ENCODE peak calls at places on chromosomes 11 and 22, in seven cellular contexts. R is fibroblast of villous mesenchyme, P is dorsolateral prefrontal cortex, B is endodermal cell, J is ovary, X is adrenal gland, F is foreskin fibroblast. T is an unnamed sample.

GRCh38 chr11:65366340-65366773 is 11.8 kb downstream of the TIGD3 start:
- DNase-seq in R (peak), P (peak), B (peak), J (no peak), X (peak), F (peak), T (no peak)

GRCh38 chr11:21969841-21970240 is 223.0 kb upstream of the ANO5 start:
- DNase-seq in R (no peak), P (no peak), B (no peak), J (no peak), X (no peak), F (no peak), T (no peak)

GRCh38 chr22:18990355-18991137 is 54.5 kb upstream of the PRODH start:
- DNase-seq in R (no peak), P (no peak), B (no peak), J (no peak), X (no peak), F (no peak), T (no peak)

GRCh38 chr11:7896026-7896785 is 34.9 kb downstream of the OR10A6 start:
- DNase-seq in R (no peak), P (no peak), B (no peak), J (peak), X (peak), F (peak), T (no peak)

GRCh38 chr11:61577383-61578118 is 3.3 kb downstream of the SYT7 start:
- DNase-seq in R (no peak), P (no peak), B (peak), J (no peak), X (no peak), F (peak), T (no peak)

GRCh38 chr11:121482231-121483129 is 29.7 kb upstream of the SORL1-AS1 start:
- DNase-seq in R (no peak), P (no peak), B (peak), J (no peak), X (no peak), F (no peak), T (peak)

GRCh38 chr22:44271010-44271500 is 41.7 kb downstream of the SHISAL1 start:
- DNase-seq in R (no peak), P (no peak), B (peak), J (no peak), X (no peak), F (no peak), T (no peak)

GRCh38 chr22:32777997-32778396 is 23.5 kb upstream of the TIMP3 start:
- DNase-seq in R (no peak), P (no peak), B (no peak), J (no peak), X (no peak), F (no peak), T (no peak)

GRCh38 chr22:26658671-26659478 is 1.5 kb downstream of the MIAT start:
- DNase-seq in R (peak), P (peak), B (peak), J (no peak), X (peak), F (peak), T (peak)

GRCh38 chr11:69938206-69938605 is 119.0 kb upstream of the FGF3 start:
- DNase-seq in R (no peak), P (no peak), B (peak), J (peak), X (no peak), F (no peak), T (no peak)

DNA sequence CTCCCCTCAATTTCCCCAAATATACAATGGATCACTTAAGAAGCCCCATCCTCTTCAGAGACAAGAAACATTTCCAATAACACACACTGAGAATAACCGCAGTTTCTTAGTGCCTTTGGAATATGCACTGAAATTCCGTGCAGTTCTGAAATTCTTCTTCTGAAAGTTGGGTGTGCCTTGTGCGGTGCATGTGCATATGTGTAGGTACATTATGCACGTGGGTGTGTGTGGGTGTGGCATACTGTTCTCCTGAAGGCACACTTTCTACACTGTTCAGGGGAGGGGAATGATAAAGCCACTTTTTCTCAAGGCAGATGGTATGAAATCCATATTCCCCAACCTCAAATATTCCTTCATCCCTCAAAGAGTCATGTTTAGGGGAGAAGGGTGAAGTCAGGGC is 1.7 kb downstream of the EXPH5 start:
- DNase-seq in R (no peak), P (no peak), B (no peak), J (no peak), X (no peak), F (no peak), T (no peak)
- H3K4me3 ChIP-seq in R (no peak), P (no peak), B (peak), J (no peak), X (no peak), F (no peak), T (no peak)

GRCh38 chr22:41446057-41446501 is 522 bp downstream of the TOB2 start:
- DNase-seq in R (peak), P (no peak), B (peak), J (peak), X (peak), F (peak), T (no peak)

GRCh38 chr22:41446639-41447434 is at the start of gene TOB2:
- DNase-seq in R (peak), P (peak), B (peak), J (peak), X (peak), F (peak), T (peak)

GRCh38 chr22:41448189-41448808 is 1.7 kb upstream of the TOB2 start:
- DNase-seq in R (peak), P (peak), B (peak), J (peak), X (peak), F (peak), T (peak)

GRCh38 chr22:41447435-41448188 is 1.0 kb upstream of the TOB2 start:
- DNase-seq in R (peak), P (peak), B (peak), J (peak), X (peak), F (peak), T (peak)

DNA sequence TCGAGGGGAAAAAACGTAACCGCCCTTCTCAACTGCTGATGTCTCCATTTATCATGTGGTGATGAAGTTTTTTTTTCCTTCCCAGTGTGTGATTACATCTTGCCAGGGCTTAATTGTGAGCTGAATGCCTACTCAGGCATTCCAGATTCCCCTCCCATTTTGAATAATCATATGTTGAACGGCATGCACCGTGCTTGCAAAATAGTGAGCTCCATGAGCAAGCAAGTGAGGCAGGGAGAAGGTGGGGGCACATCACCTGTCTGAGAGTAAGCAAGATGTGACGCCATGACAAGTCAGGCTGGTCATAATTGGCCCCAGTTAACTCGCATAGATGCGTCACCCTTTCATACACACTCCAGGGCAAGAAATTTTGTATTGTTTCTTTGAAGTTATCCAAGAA is 2.7 kb upstream of the TOB2 start:
- DNase-seq in R (no peak), P (no peak), B (no peak), J (peak), X (no peak), F (no peak), T (no peak)
- H3K4me3 ChIP-seq in R (no peak), P (peak), B (no peak), J (no peak), X (no peak), F (no peak), T (no peak)

GRCh38 chr11:116840746-116841296 is 3.4 kb upstream of the APOA1 start:
- DNase-seq in R (no peak), P (no peak), B (no peak), J (no peak), X (no peak), F (no peak), T (no peak)

GRCh38 chr11:116842117-116842516 is 4.7 kb upstream of the APOA1 start:
- DNase-seq in R (no peak), P (no peak), B (no peak), J (no peak), X (no peak), F (no peak), T (no peak)

GRCh38 chr11:116838321-116839084 is 1.1 kb upstream of the APOA1 start:
- DNase-seq in R (no peak), P (no peak), B (no peak), J (no peak), X (no peak), F (no peak), T (no peak)

GRCh38 chr11:116842909-116843308 is 5.5 kb upstream of the APOA1 start:
- DNase-seq in R (no peak), P (no peak), B (no peak), J (peak), X (no peak), F (no peak), T (no peak)

DNA sequence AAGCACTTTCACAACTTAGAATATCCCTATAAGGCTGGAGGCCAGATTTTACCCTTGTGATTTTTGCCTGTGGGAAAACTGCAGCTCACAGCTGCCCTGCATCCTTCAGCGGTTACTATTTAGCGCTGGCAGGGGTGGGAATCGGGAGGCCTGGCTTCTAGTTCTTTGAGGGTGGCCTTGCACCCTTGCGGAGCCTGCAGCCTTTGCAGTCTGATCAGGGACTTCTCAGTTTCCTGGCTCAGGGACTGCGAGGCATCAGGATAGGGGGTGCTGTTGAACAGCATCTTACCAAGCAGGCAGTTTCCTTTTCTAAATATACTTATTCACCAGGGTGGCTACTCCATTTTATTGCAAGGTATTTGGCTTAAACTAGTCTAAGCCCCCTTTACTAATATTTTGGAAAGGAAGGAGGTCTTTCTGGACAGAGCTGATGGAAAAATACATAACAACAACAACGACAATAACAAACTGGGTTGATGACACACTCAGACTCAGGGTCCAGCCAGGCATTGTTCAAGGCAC is 2.9 kb upstream of the APOA1 start:
- DNase-seq in R (peak), P (peak), B (peak), J (no peak), X (no peak), F (peak), T (no peak)
- H3K4me3 ChIP-seq in R (no peak), P (no peak), B (no peak), J (no peak), X (no peak), F (no peak), T (no peak)

DNA sequence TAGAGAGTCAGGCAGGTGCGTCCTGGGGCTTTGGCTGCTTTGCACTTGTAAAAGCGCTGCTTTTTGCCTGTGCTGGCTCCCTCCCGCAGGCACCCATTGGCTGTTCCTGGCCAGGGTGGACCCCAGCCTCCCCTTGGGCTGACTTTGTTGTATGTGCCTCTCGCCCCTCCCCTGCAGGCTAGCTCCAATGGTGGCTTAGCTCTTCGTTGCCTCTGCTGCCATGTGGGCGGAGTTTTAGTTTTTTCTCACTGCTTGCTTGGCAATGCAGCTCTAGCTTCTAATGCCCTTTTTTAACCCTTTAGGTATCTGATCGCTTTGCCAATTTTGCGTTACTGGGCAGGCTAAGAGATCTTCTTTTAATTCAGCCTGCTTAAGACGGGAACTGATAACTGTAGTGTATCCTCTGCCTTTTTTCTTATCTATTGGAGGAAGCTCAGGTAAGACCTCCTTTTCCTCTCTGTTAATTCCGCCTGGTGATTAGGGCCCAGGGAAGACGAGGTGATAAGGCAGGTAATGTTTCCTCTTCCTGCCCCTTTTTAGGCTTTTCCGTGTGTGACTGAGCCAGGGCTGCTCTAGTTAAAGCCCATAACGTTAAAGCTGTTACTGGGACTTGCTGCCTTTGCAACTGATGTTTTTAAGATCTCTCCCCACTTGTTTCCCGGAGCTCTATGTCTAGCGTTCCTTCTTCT is 11.8 kb upstream of the GLYATL1 start:
- DNase-seq in R (no peak), P (no peak), B (peak), J (no peak), X (no peak), F (peak), T (no peak)
- H3K4me3 ChIP-seq in R (no peak), P (no peak), B (peak), J (no peak), X (no peak), F (no peak), T (peak)

GRCh38 chr11:1082728-1083620 is 8.3 kb downstream of the MUC2 start:
- DNase-seq in R (no peak), P (no peak), B (peak), J (peak), X (peak), F (no peak), T (no peak)

GRCh38 chr11:1083621-1084551 is 9.2 kb downstream of the MUC2 start:
- DNase-seq in R (no peak), P (no peak), B (no peak), J (peak), X (peak), F (no peak), T (no peak)

GRCh38 chr11:1084561-1085439 is 10.1 kb downstream of the MUC2 start:
- DNase-seq in R (no peak), P (no peak), B (no peak), J (peak), X (peak), F (no peak), T (no peak)

GRCh38 chr11:1082346-1082727 is 7.7 kb downstream of the MUC2 start:
- DNase-seq in R (no peak), P (no peak), B (peak), J (peak), X (no peak), F (no peak), T (no peak)

DNA sequence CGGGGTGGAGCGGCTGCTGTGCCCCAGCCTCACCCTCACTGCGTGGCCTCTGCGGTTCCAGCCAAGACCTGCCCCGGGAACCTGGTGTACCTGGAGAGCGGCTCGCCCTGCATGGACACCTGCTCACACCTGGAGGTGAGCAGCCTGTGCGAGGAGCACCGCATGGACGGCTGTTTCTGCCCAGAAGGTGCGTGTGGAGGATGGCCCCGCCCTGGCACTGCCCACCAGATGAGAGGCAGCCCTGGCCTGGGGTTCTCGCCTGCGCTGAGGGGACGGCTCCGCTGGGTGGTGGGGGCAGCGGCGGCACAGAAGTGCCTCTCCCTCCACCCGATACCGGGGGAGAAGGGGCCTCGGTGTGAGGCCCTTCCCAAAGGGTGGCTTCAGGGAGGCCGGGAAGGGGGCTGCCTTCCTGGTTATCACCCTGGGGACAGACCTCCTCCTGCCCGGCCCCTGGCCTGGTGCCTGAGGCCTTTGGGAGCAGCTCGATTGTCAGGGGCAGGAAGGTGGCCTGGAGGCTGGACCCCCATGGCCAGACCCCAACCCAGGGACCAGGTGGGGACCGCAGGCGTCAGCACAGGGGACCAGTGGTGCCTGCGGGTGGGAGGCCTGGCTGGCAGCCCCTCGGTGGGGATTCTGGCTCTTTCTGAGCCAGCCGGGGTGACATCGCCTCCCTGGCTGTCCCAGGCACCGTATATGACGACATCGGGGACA is 7.1 kb downstream of the MUC2 start:
- DNase-seq in R (no peak), P (no peak), B (peak), J (no peak), X (peak), F (no peak), T (no peak)
- H3K4me3 ChIP-seq in R (no peak), P (no peak), B (no peak), J (no peak), X (no peak), F (no peak), T (no peak)

DNA sequence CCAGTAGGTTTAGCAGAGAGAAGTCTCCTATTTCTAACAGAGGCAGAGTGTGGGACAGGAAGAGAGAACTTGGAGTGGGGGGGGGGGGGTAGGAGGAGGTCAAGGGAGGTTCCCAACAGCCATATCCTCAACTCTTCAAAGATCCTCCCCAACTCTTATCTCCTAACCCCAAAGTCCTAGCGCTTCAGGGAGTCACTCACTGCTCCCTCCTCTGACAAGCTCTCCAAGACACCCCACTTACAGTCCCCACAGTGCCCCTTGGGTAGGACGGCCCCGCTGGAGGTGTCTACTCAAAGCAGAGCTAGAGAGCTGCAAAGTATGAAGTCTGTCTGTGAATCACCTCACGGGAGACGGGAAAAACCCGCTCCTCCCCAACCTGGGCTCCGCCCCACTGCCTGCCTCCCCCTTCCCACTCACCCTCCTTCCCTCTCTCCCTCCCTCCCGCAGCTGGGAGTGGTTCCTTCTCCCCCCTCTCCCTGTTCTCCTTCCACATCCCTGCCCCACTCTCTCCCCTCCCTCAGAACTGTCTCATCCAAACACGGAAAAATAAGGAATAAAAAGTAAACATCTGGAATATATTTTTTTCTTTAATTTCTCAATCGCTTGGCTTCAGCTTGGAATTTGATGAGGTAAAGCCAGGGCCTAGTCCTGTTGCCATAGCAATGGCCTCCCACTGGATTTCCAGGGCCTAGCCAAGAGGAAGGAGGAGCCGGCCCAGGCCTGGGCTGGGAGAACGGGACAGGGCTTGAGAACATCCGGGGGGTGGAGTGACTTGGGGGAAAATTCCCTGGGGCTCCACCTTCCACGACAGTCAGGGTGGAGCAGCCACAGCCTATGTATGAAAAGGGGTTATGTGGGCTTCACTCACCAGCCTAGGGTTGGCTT is 2.5 kb downstream of the TNKS1BP1 start:
- DNase-seq in R (peak), P (peak), B (peak), J (peak), X (peak), F (peak), T (no peak)
- H3K4me3 ChIP-seq in R (peak), P (no peak), B (peak), J (peak), X (peak), F (peak), T (no peak)

GRCh38 chr11:116833491-116833815 is 3.7 kb downstream of the APOC3 start:
- DNase-seq in R (no peak), P (no peak), B (no peak), J (no peak), X (no peak), F (no peak), T (no peak)

GRCh38 chr11:116835791-116836647 is 1.4 kb downstream of the APOA1 start:
- DNase-seq in R (peak), P (peak), B (peak), J (peak), X (peak), F (peak), T (peak)

GRCh38 chr11:116836648-116837023 is 786 bp downstream of the APOA1 start:
- DNase-seq in R (no peak), P (no peak), B (no peak), J (no peak), X (no peak), F (no peak), T (no peak)

GRCh38 chr11:116833816-116834534 is 3.4 kb downstream of the APOA1 start:
- DNase-seq in R (no peak), P (no peak), B (no peak), J (no peak), X (no peak), F (no peak), T (no peak)

DNA sequence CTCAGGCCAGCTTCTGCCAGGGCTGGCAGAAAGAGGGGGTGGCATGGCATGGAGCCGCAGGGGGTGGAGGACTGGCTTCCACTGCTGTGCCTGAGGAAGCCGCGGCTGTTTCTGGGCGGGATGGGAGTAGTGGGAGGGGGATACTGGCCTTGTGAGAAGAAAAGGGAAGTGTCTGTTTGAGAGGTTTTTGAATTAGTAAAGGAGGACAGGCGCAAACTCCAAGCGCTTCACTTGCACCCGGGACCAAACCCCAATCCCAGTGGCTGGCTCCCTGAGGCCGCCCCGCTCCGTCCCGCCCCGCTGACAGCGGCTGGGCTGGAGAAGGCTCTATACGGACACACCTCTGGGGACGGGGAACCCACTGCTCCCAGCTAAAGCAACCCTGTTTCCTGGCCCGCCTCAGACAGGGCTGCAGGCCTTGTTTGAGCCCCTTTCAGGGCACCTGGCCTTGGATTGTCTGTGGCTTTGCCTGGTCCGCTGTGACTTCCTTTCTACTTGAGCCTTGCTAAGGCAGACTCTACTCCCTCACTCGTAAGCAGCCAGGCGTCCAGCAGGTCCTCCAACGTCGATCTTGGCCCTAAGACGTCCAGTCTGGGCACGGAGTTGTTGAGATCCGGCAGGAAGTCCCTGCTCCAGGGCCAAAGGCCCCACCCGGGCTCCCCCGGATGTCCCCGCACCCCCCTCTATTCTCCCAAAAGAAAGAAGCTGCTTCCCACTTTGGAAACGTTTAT is 2.2 kb downstream of the APOA1 start:
- DNase-seq in R (no peak), P (no peak), B (peak), J (no peak), X (no peak), F (no peak), T (no peak)
- H3K4me3 ChIP-seq in R (peak), P (peak), B (peak), J (peak), X (no peak), F (peak), T (peak)